ENCODE peak calls at places on chromosomes 13 and 19, in ten cellular contexts. B is neural progenitor cell, Z is thoracic aorta, I is GM19239, Y is gastrocnemius medialis, O is tibial nerve, K is kidney tubule cell, R is NCI-H69, J is fibroblast of mammary gland, H is uterus. S is an unnamed sample.

GRCh38 chr13:30735025-30735967 is at the start of gene ALOX5AP:
- DNase-seq in B (no peak), Z (no peak), I (peak; percentile 41), Y (no peak), O (no peak), K (no peak), R (no peak), J (no peak), H (no peak), S (no peak)

GRCh38 chr13:39381456-39381855 is 221.5 kb downstream of the LHFPL6 start:
- DNase-seq in B (no peak), Z (no peak), I (no peak), Y (no peak), O (no peak), K (no peak), R (no peak), J (no peak), H (no peak), S (no peak)

GRCh38 chr19:40191836-40192646 is 815 bp downstream of the MAP3K10 start:
- DNase-seq in B (peak; percentile 89), Z (no peak), I (no peak), Y (no peak), O (no peak), K (peak; percentile 54), R (peak; percentile 75), J (peak; percentile 20), H (no peak), S (peak; percentile 83)

GRCh38 chr19:14090509-14091085 is at the start of gene SAMD1:
- DNase-seq in B (peak; percentile 95), Z (peak; percentile 78), I (peak; percentile 81), Y (peak; percentile 90), O (peak; percentile 89), K (peak; percentile 80), R (peak; percentile 98), J (peak; percentile 80), H (peak; percentile 96), S (peak; percentile 66)

GRCh38 chr19:5839312-5840017 is at the start of gene FUT6:
- DNase-seq in B (no peak), Z (no peak), I (no peak), Y (no peak), O (no peak), K (no peak), R (no peak), J (no peak), H (no peak), S (no peak)

GRCh38 chr13:95300625-95301134 is 571 bp downstream of the ABCC4 start:
- DNase-seq in B (peak; percentile 73), Z (no peak), I (peak; percentile 53), Y (peak; percentile 24), O (no peak), K (peak; percentile 76), R (peak; percentile 56), J (peak; percentile 57), H (peak; percentile 36), S (peak; percentile 12)

GRCh38 chr13:41398494-41399190 is 58.7 kb upstream of the RGCC start:
- DNase-seq in B (no peak), Z (no peak), I (no peak), Y (no peak), O (no peak), K (peak; percentile 21), R (peak; percentile 5), J (no peak), H (no peak), S (no peak)

GRCh38 chr19:28886708-28887107 is 326.2 kb downstream of the UQCRFS1 start:
- DNase-seq in B (no peak), Z (no peak), I (no peak), Y (no peak), O (no peak), K (no peak), R (no peak), J (no peak), H (no peak), S (no peak)

GRCh38 chr13:99434258-99434788 is 66.9 kb upstream of the TM9SF2 start:
- DNase-seq in B (no peak), Z (no peak), I (no peak), Y (no peak), O (no peak), K (no peak), R (no peak), J (no peak), H (no peak), S (no peak)

GRCh38 chr19:3129112-3129511 is 6.7 kb upstream of the GNA15 start:
- DNase-seq in B (no peak), Z (no peak), I (no peak), Y (no peak), O (no peak), K (peak; percentile 43), R (peak; percentile 65), J (peak; percentile 78), H (no peak), S (peak; percentile 50)

GRCh38 chr19:17075860-17076538 is 422 bp downstream of the MYO9B start:
- DNase-seq in B (peak; percentile 56), Z (no peak), I (no peak), Y (no peak), O (no peak), K (peak; percentile 26), R (peak; percentile 59), J (peak; percentile 14), H (peak; percentile 59), S (peak; percentile 49)

GRCh38 chr13:75938811-75939525 is 302.8 kb downstream of the LMO7 start:
- DNase-seq in B (no peak), Z (no peak), I (no peak), Y (no peak), O (no peak), K (peak; percentile 4), R (peak; percentile 63), J (peak; percentile 68), H (no peak), S (no peak)

GRCh38 chr13:32214073-32214472 is 101.1 kb downstream of the ZAR1L start:
- DNase-seq in B (no peak), Z (no peak), I (no peak), Y (no peak), O (no peak), K (no peak), R (no peak), J (no peak), H (no peak), S (no peak)

GRCh38 chr13:104641309-104641708 is 1575.1 kb upstream of the SLC10A2 start:
- DNase-seq in B (no peak), Z (no peak), I (no peak), Y (no peak), O (no peak), K (peak; percentile 63), R (no peak), J (peak; percentile 15), H (no peak), S (no peak)

GRCh38 chr19:11538232-11539036 is at the start of gene CNN1:
- DNase-seq in B (peak; percentile 72), Z (peak; percentile 76), I (no peak), Y (no peak), O (no peak), K (no peak), R (no peak), J (peak; percentile 25), H (peak; percentile 97), S (no peak)

GRCh38 chr19:47755065-47755761 is 9.9 kb downstream of the NOP53 start:
- DNase-seq in B (no peak), Z (no peak), I (no peak), Y (no peak), O (no peak), K (no peak), R (no peak), J (no peak), H (no peak), S (no peak)

GRCh38 chr13:73365681-73366080 is 306.9 kb downstream of the KLF5 start:
- DNase-seq in B (no peak), Z (no peak), I (no peak), Y (no peak), O (no peak), K (peak; percentile 71), R (peak; percentile 9), J (no peak), H (no peak), S (no peak)

GRCh38 chr19:1474011-1474764 is 4.8 kb downstream of the C19orf25 start:
- DNase-seq in B (no peak), Z (no peak), I (no peak), Y (no peak), O (no peak), K (no peak), R (no peak), J (peak; percentile 37), H (no peak), S (no peak)

GRCh38 chr13:24038405-24038804 is 122.1 kb upstream of the SPATA13 start:
- DNase-seq in B (no peak), Z (no peak), I (no peak), Y (no peak), O (no peak), K (no peak), R (peak; percentile 2), J (peak; percentile 77), H (no peak), S (no peak)

GRCh38 chr13:34357435-34358232 is 539.7 kb downstream of the RFC3 start:
- DNase-seq in B (peak; percentile 3), Z (no peak), I (no peak), Y (no peak), O (no peak), K (peak; percentile 93), R (no peak), J (peak; percentile 73), H (no peak), S (no peak)

GRCh38 chr19:35212241-35212640 is 16.3 kb downstream of the FAM187B start:
- DNase-seq in B (no peak), Z (no peak), I (no peak), Y (no peak), O (no peak), K (no peak), R (no peak), J (no peak), H (no peak), S (no peak)

GRCh38 chr13:33249066-33249465 is 36.5 kb downstream of the STARD13 start:
- DNase-seq in B (no peak), Z (no peak), I (no peak), Y (no peak), O (no peak), K (peak; percentile 53), R (no peak), J (peak; percentile 79), H (no peak), S (no peak)

GRCh38 chr19:46546194-46546896 is 50.7 kb upstream of the PNMA8B start:
- DNase-seq in B (peak; percentile 51), Z (no peak), I (no peak), Y (peak; percentile 9), O (no peak), K (peak; percentile 69), R (peak; percentile 42), J (peak; percentile 48), H (no peak), S (peak; percentile 77)

GRCh38 chr19:35329323-35329722 is 336 bp downstream of the CD22 start:
- DNase-seq in B (no peak), Z (no peak), I (no peak), Y (no peak), O (no peak), K (no peak), R (no peak), J (no peak), H (no peak), S (no peak)

GRCh38 chr19:44072543-44073401 is 813 bp downstream of the ZNF284 start:
- DNase-seq in B (no peak), Z (no peak), I (no peak), Y (no peak), O (no peak), K (peak; percentile 20), R (peak; percentile 30), J (peak; percentile 8), H (no peak), S (no peak)

GRCh38 chr13:111115841-111116500 is 861 bp downstream of the ARHGEF7 start:
- DNase-seq in B (peak; percentile 75), Z (no peak), I (peak; percentile 15), Y (no peak), O (peak; percentile 59), K (peak; percentile 6), R (peak; percentile 70), J (peak; percentile 91), H (peak; percentile 73), S (peak; percentile 47)

GRCh38 chr19:35828694-35829301 is 16.2 kb upstream of the PRODH2 start:
- DNase-seq in B (peak; percentile 95), Z (no peak), I (no peak), Y (no peak), O (no peak), K (peak; percentile 63), R (no peak), J (peak; percentile 63), H (peak; percentile 29), S (peak; percentile 84)

GRCh38 chr13:72379581-72379980 is 347.8 kb downstream of the MZT1 start:
- DNase-seq in B (no peak), Z (no peak), I (no peak), Y (no peak), O (no peak), K (peak; percentile 15), R (no peak), J (no peak), H (no peak), S (no peak)

S was measured in HuH-7.